ENCODE peak calls at places on chromosomes 16 and 17, in eight cellular contexts. W is fibroblast of lung, U is SK-N-SH, Z is mesenchymal stem cell, P is mesendoderm, Y is mammary epithelial cell, F is H1, M is neuronal stem cell. I is an unnamed sample.

GRCh38 chr17:4604111-4604644 is 19.8 kb downstream of the SMTNL2 start:
- DNase-seq in Y (no peak), F (no peak), W (peak; percentile 85), U (peak; percentile 91), M (no peak), Z (peak; percentile 43), P (no peak), I (no peak)

GRCh38 chr16:76668207-76668725 is 391.1 kb downstream of the CNTNAP4 start:
- DNase-seq in U (no peak), M (peak; percentile 14), Z (no peak), Y (no peak), W (no peak), F (no peak), P (peak; percentile 79), I (peak; percentile 5)

GRCh38 chr17:55285340-55286301 is 20.9 kb downstream of the HLF start:
- DNase-seq in Z (no peak), P (no peak), W (peak; percentile 98), M (no peak), F (no peak), U (no peak), Y (no peak), I (no peak)

GRCh38 chr17:15351925-15352324 is 10.5 kb upstream of the TEKT3 start:
- DNase-seq in P (no peak), W (peak; percentile 92), Y (peak; percentile 83), U (no peak), Z (peak; percentile 65), M (no peak), F (no peak), I (no peak)

GRCh38 chr16:88856122-88856827 is 472 bp downstream of the GALNS start:
- DNase-seq in Y (no peak), W (no peak), U (no peak), M (peak; percentile 37), Z (no peak), P (peak; percentile 29), F (peak; percentile 72), I (no peak)

GRCh38 chr17:71440513-71440912 is 680.3 kb upstream of the SOX9 start:
- DNase-seq in F (no peak), Z (no peak), Y (no peak), W (no peak), M (no peak), U (no peak), P (no peak), I (no peak)

GRCh38 chr16:56451753-56452689 is 667 bp downstream of the OGFOD1 start:
- DNase-seq in W (peak; percentile 36), Y (peak; percentile 41), M (no peak), F (no peak), U (peak; percentile 44), P (peak; percentile 78), Z (peak; percentile 79), I (peak; percentile 11)

GRCh38 chr17:14004927-14005630 is 64.2 kb upstream of the COX10 start:
- DNase-seq in M (no peak), F (no peak), Y (peak; percentile 58), P (no peak), U (no peak), W (no peak), Z (no peak), I (no peak)

GRCh38 chr17:61303334-61304096 is 96.1 kb upstream of the TBX2 start:
- DNase-seq in P (no peak), F (no peak), U (no peak), Y (no peak), W (peak; percentile 75), M (no peak), Z (peak; percentile 85), I (no peak)

GRCh38 chr17:17684901-17685774 is 3.9 kb downstream of the RAI1 start:
- DNase-seq in P (peak; percentile 65), W (peak; percentile 56), M (no peak), F (no peak), U (peak; percentile 34), Y (peak; percentile 32), Z (peak; percentile 87), I (no peak)

GRCh38 chr17:64425191-64425590 is 23.7 kb upstream of the MILR1 start:
- DNase-seq in Z (no peak), W (no peak), U (no peak), Y (no peak), M (no peak), P (no peak), F (no peak), I (no peak)

GRCh38 chr16:3101841-3102470 is 2.9 kb upstream of the ZSCAN10 start:
- DNase-seq in P (peak; percentile 72), F (peak; percentile 61), Y (no peak), M (peak; percentile 51), W (no peak), U (no peak), Z (no peak), I (no peak)

DNA sequence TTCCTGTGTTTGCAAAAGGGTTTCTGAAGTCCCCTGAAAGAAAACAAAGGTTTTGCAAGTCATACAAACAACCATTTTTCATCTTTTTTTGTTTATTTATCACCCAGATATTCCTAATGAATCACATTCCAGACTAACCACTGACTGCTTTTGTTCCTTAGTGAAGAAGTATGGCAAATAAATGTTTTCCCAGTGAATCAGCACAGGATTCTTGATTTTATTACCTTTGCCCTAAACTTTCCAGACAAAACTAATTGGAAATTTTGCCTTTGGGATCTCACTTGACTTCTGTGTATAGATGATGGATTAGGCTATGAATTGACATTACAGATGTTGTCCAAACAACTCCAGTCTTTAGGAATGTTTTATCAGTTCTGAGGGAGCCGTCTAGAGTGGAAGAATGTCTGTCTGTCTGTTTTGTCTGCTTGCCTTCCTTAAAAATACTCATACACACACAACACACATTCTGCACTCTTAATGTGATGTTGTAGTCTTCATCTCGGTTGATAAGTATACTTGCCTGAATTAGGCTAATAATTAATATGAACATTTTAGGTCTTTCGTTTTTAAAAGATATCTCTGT is 48.9 kb downstream of the VMP1 start:
- DNase-seq in Y (peak; percentile 66), U (no peak), W (peak; percentile 75), P (peak; percentile 23), F (no peak), Z (peak; percentile 83), M (no peak), I (no peak)
- H3K9ac ChIP-seq in Y (peak overlapping the region; percentile 33), U (peak overlapping the region; percentile 89), W (no peak overlapping the region), P (no peak overlapping the region), F (no peak overlapping the region), Z (peak overlapping the region; percentile 70), M (no peak overlapping the region), I (no peak overlapping the region)

GRCh38 chr17:39627170-39627716 is 491 bp downstream of the PPP1R1B start:
- DNase-seq in U (peak; percentile 62), M (no peak), P (no peak), F (no peak), W (no peak), Z (no peak), Y (no peak), I (no peak)

GRCh38 chr17:39626671-39627169 is at the start of gene PPP1R1B:
- DNase-seq in U (peak; percentile 71), Z (no peak), W (no peak), Y (no peak), F (peak; percentile 75), M (no peak), P (no peak), I (no peak)

GRCh38 chr17:39628655-39629493 is 2.1 kb downstream of the PPP1R1B start:
- DNase-seq in Z (no peak), F (no peak), U (no peak), Y (no peak), M (no peak), P (no peak), W (no peak), I (no peak)

GRCh38 chr17:39629494-39629880 is 2.7 kb downstream of the PPP1R1B start:
- DNase-seq in M (no peak), Z (no peak), U (no peak), Y (no peak), F (no peak), W (no peak), P (no peak), I (no peak)

GRCh38 chr17:39627717-39628516 is 1.2 kb downstream of the PPP1R1B start:
- DNase-seq in W (no peak), F (no peak), P (no peak), U (no peak), Z (no peak), Y (no peak), M (no peak), I (no peak)
- H3K4me2 ChIP-seq in W (no peak overlapping the region), F (peak overlapping the region; percentile 84), P (no peak overlapping the region), U (no peak overlapping the region), Z (no peak overlapping the region), Y (no peak overlapping the region), M (peak overlapping the region; percentile 89), I (no peak overlapping the region)

GRCh38 chr16:11636172-11636721 is 32.0 kb upstream of the SNN start:
- DNase-seq in U (no peak), Z (no peak), Y (no peak), W (no peak), M (no peak), P (peak; percentile 93), F (peak; percentile 69), I (no peak)

GRCh38 chr16:11635127-11635652 is 33.1 kb upstream of the SNN start:
- DNase-seq in U (no peak), F (no peak), P (no peak), M (no peak), Z (no peak), Y (no peak), W (no peak), I (no peak)

GRCh38 chr16:11637320-11637719 is 30.9 kb upstream of the SNN start:
- DNase-seq in F (no peak), Y (no peak), M (no peak), P (peak; percentile 29), Z (no peak), W (peak; percentile 23), U (no peak), I (no peak)

GRCh38 chr16:11634307-11634706 is 33.9 kb upstream of the SNN start:
- DNase-seq in U (no peak), F (no peak), M (no peak), P (no peak), W (no peak), Y (no peak), Z (no peak), I (no peak)

GRCh38 chr16:11635679-11636171 is 32.5 kb upstream of the SNN start:
- DNase-seq in W (no peak), Z (no peak), M (no peak), F (no peak), U (no peak), Y (no peak), P (no peak), I (no peak)
- H3K4me3 ChIP-seq in W (no peak overlapping the region), Z (no peak overlapping the region), M (no peak overlapping the region), F (peak overlapping the region; percentile 25), U (no peak overlapping the region), Y (no peak overlapping the region), P (no peak overlapping the region), I (no peak overlapping the region)

GRCh38 chr16:4521971-4522623 is 16.5 kb downstream of the CDIP1 start:
- DNase-seq in W (peak; percentile 28), F (peak; percentile 62), P (no peak), Z (no peak), M (no peak), U (peak; percentile 73), Y (no peak), I (no peak)
- H3K9ac ChIP-seq in W (no peak overlapping the region), F (no peak overlapping the region), P (no peak overlapping the region), Z (peak overlapping the region; percentile 33), M (peak overlapping the region; percentile 66), U (no peak overlapping the region), Y (no peak overlapping the region), I (no peak overlapping the region)

GRCh38 chr16:85304337-85304736 is 192.1 kb upstream of the CIBAR2 start:
- DNase-seq in P (no peak), W (no peak), U (no peak), Y (no peak), F (no peak), Z (no peak), M (no peak), I (peak; percentile 17)
- H3K4me2 ChIP-seq in P (no peak overlapping the region), W (no peak overlapping the region), U (no peak overlapping the region), Y (no peak overlapping the region), F (no peak overlapping the region), Z (no peak overlapping the region), M (no peak overlapping the region), I (no peak overlapping the region)

I was measured in DND-41.